ENCODE peak calls at places on chromosomes 3 and 15, in nine cellular contexts. N, P, J, L, E, B, H, Q and X are unnamed samples. For H3K36me3, the result is how much of the 10 kb centered on the place peaks cover.

GRCh38 chr3:173037840-173038483 is 103.1 kb downstream of the SPATA16 start:
- DNase-seq in N (no peak), P (no peak), J (no peak), L (no peak), E (no peak), B (no peak), H (no peak), Q (no peak), X (no peak)

GRCh38 chr15:90059208-90059985 is 42.9 kb downstream of the IDH2 start:
- DNase-seq in N (peak), P (peak), J (peak), L (peak), E (no peak), B (no peak), H (peak), Q (peak), X (peak)

GRCh38 chr3:8371085-8371551 is 130.5 kb upstream of the LMCD1 start:
- DNase-seq in N (no peak), P (no peak), J (peak), L (no peak), E (peak), B (no peak), H (no peak), Q (no peak), X (no peak)

GRCh38 chr3:43879166-43879565 is 188.4 kb downstream of the ABHD5 start:
- DNase-seq in N (no peak), P (no peak), J (no peak), L (no peak), E (peak), B (no peak), H (peak), Q (no peak), X (no peak)

GRCh38 chr3:82376883-82377282 is 615.4 kb upstream of the GBE1 start:
- DNase-seq in N (no peak), P (no peak), J (no peak), L (no peak), E (no peak), B (no peak), H (no peak), Q (no peak), X (no peak)

GRCh38 chr3:139846729-139847128 is 88.3 kb upstream of the CLSTN2 start:
- DNase-seq in N (no peak), P (no peak), J (no peak), L (no peak), E (no peak), B (no peak), H (no peak), Q (no peak), X (no peak)

GRCh38 chr15:72599855-72600464 is 54.5 kb upstream of the GOLGA6B start:
- DNase-seq in N (no peak), P (no peak), J (peak), L (peak), E (peak), B (no peak), H (peak), Q (no peak), X (no peak)

GRCh38 chr3:144636833-144637232 is 665.2 kb downstream of the DIPK2A start:
- DNase-seq in N (no peak), P (no peak), J (no peak), L (no peak), E (peak), B (no peak), H (peak), Q (no peak), X (no peak)

GRCh38 chr3:159787191-159787590 is 201.4 kb upstream of the IL12A start:
- DNase-seq in N (no peak), P (no peak), J (no peak), L (no peak), E (peak), B (no peak), H (peak), Q (no peak), X (no peak)

GRCh38 chr3:183782576-183782975 is 42.8 kb downstream of the MAP6D1 start:
- DNase-seq in N (no peak), P (no peak), J (no peak), L (no peak), E (no peak), B (no peak), H (no peak), Q (no peak), X (no peak)
- H3K27ac ChIP-seq in N (no peak), P (no peak), J (no peak), L (no peak), E (no peak), B (no peak), H (no peak), Q (no peak), X (no peak)

DNA sequence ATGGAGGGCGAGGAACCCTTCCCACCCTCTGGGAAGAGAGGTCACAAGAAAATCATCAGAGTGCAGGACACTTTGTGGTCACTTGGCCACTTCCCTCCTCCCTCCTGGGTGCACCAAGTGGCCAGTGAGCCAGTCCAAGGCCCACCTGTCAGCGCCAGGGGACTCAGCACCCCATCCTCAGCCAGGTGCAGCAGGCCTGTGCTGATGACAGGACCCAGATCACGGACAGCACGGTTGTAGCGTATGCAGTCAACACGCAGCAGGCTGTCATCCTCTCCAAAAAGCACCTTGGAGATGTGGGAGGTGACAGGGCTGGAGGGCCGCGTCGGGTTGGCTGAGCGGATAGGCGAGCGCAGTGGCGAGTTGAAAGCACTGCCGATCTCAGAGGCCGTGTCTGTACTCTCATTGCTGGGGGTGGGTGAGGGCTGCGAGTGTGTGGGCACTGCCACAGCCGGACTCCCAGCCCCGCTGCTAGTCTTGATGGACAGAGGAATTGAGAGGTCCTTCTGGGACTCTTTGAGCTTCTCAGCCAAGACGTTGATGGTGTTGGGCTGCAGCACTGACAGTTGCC is 41.5 kb downstream of the SEMA3G start:
- DNase-seq in N (peak), P (no peak), J (no peak), L (no peak), E (no peak), B (no peak), H (no peak), Q (no peak), X (no peak)
- H3K36me3 ChIP-seq in N (under half), P (half or more), J (half or more), L (half or more), E (under half), B (under half), H (under half), Q (half or more), X (under half)

DNA sequence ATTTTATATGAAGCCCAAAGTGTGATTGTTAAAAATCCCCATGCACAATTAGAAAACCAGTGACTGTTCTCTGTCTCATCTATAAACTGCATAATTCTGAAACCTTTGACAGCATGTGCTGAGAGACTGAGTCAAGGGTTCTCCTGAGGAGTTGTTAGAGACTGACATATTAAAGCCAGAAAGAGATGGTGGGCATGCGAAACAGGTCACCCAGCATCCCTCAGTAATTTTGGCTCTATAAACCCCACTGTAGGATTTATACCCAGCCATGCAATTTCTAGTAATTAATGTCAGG is 3.6 kb downstream of the VGLL3 start:
- DNase-seq in N (no peak), P (no peak), J (no peak), L (no peak), E (peak), B (no peak), H (no peak), Q (no peak), X (no peak)
- H3K27ac ChIP-seq in N (no peak), P (no peak), J (peak), L (no peak), E (peak), B (peak), H (no peak), Q (no peak), X (no peak)

DNA sequence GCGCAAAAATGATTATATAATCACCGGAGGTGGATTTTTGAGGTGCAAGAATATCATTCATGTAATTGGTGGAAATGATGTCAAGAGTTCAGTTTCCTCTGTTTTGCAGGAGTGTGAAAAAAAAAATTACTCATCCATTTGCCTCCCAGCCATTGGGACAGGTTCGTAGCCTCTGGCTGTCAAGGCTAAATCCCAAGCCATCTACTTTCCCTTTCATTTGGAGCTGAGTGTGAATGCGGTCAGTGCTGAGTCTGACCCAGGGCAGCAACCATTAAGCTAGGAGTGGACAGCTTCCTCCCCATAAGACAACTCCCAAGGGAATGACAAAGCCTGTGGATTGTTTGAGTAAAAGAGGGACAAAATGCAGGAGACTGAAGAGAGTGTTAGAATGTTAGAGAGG is 33.6 kb downstream of the PARP14 start:
- DNase-seq in N (no peak), P (no peak), J (no peak), L (no peak), E (peak), B (no peak), H (no peak), Q (no peak), X (no peak)
- H3K36me3 ChIP-seq in N (under half), P (half or more), J (half or more), L (under half), E (under half), B (under half), H (under half), Q (under half), X (under half)

GRCh38 chr15:28107111-28107893 is 8.2 kb upstream of the OCA2 start:
- DNase-seq in N (no peak), P (no peak), J (no peak), L (no peak), E (peak), B (no peak), H (no peak), Q (no peak), X (no peak)
- H3K27ac ChIP-seq in N (no peak), P (no peak), J (no peak), L (no peak), E (no peak), B (no peak), H (no peak), Q (no peak), X (no peak)

GRCh38 chr3:47855461-47856383 is 52.8 kb downstream of the DHX30 start:
- DNase-seq in N (no peak), P (no peak), J (peak), L (no peak), E (no peak), B (no peak), H (no peak), Q (no peak), X (no peak)

GRCh38 chr3:47854720-47855455 is 52.0 kb downstream of the DHX30 start:
- DNase-seq in N (no peak), P (no peak), J (no peak), L (no peak), E (no peak), B (no peak), H (no peak), Q (no peak), X (no peak)

GRCh38 chr3:47851888-47852603 is 49.1 kb downstream of the DHX30 start:
- DNase-seq in N (no peak), P (no peak), J (no peak), L (no peak), E (no peak), B (no peak), H (no peak), Q (no peak), X (no peak)

GRCh38 chr3:47852604-47853397 is 49.9 kb downstream of the DHX30 start:
- DNase-seq in N (no peak), P (no peak), J (no peak), L (peak), E (no peak), B (no peak), H (no peak), Q (no peak), X (no peak)

GRCh38 chr3:47854267-47854666 is 51.3 kb downstream of the DHX30 start:
- DNase-seq in N (no peak), P (no peak), J (no peak), L (no peak), E (no peak), B (no peak), H (no peak), Q (no peak), X (no peak)
- H3K36me3 ChIP-seq in N (under half), P (under half), J (half or more), L (half or more), E (under half), B (under half), H (under half), Q (half or more), X (under half)

GRCh38 chr3:23806322-23807160 is 786 bp downstream of the UBE2E1 start:
- DNase-seq in N (peak), P (peak), J (peak), L (peak), E (peak), B (peak), H (no peak), Q (peak), X (peak)
- H3K27ac ChIP-seq in N (peak), P (peak), J (peak), L (peak), E (peak), B (peak), H (peak), Q (peak), X (peak)

GRCh38 chr3:126450744-126451143 is 24.9 kb downstream of the ZXDC start:
- DNase-seq in N (no peak), P (no peak), J (no peak), L (no peak), E (no peak), B (no peak), H (no peak), Q (no peak), X (no peak)

GRCh38 chr3:126450219-126450618 is 25.5 kb downstream of the ZXDC start:
- DNase-seq in N (no peak), P (no peak), J (no peak), L (no peak), E (no peak), B (no peak), H (no peak), Q (no peak), X (no peak)

GRCh38 chr3:126449621-126450051 is 26.1 kb downstream of the ZXDC start:
- DNase-seq in N (no peak), P (no peak), J (peak), L (no peak), E (no peak), B (no peak), H (no peak), Q (no peak), X (no peak)

GRCh38 chr3:126452213-126452612 is 23.5 kb downstream of the ZXDC start:
- DNase-seq in N (no peak), P (no peak), J (no peak), L (no peak), E (no peak), B (no peak), H (no peak), Q (no peak), X (no peak)

GRCh38 chr3:126451511-126451910 is 24.2 kb downstream of the ZXDC start:
- DNase-seq in N (no peak), P (no peak), J (peak), L (no peak), E (no peak), B (no peak), H (no peak), Q (no peak), X (no peak)
- H3K36me3 ChIP-seq in N (under half), P (half or more), J (under half), L (under half), E (under half), B (under half), H (under half), Q (under half), X (under half)